ENCODE peak calls at places on chromosomes 6 and 20, in nine cellular contexts. K is NCI-H748 treated with DMSO at 0.1 percent for 48 hours; A is RPMI7951; S is activated naive CD4-positive, alpha-beta T cell treated with anti-CD3 and anti-CD28 coated beads, Interleukin-2, amount 50 U/mL, for 72 hours; D is erythroblast; Z is HS-5; H is neural progenitor cell; R is C1 segment of cervical spinal cord; C is stimulated activated CD4-positive, alpha-beta T cell treated with anti-CD3 and anti-CD28 coated beads, Interleukin-4, amount 100 ng/mL, for 1 hour. T is an unnamed sample.

GRCh38 chr6:1382883-1383728 is 6.3 kb upstream of the FOXF2 start:
- DNase-seq in D (no peak), Z (no peak), S (no peak), K (no peak), A (no peak), C (no peak), R (no peak), H (peak), T (no peak)

GRCh38 chr6:13615802-13616140 is 636 bp downstream of the NOL7 start:
- DNase-seq in C (peak), K (peak), Z (no peak), S (peak), H (peak), R (no peak), A (peak), D (peak), T (peak)

GRCh38 chr6:36839819-36840379 is 655 bp upstream of the CPNE5 start:
- DNase-seq in Z (no peak), A (no peak), H (peak), K (no peak), S (no peak), R (no peak), D (peak), C (peak), T (peak)

GRCh38 chr6:38973178-38974057 is 75.2 kb upstream of the GLP1R start:
- DNase-seq in H (peak), A (peak), C (no peak), S (no peak), Z (peak), R (no peak), K (peak), D (peak), T (no peak)

GRCh38 chr6:41092421-41093140 is 19.8 kb downstream of the NFYA start:
- DNase-seq in A (peak), C (no peak), Z (no peak), D (peak), H (no peak), S (no peak), K (peak), R (no peak), T (no peak)

GRCh38 chr6:149060300-149060984 is 257.1 kb upstream of the TAB2 start:
- DNase-seq in R (no peak), Z (no peak), A (no peak), K (peak), S (peak), H (no peak), D (peak), C (peak), T (peak)

GRCh38 chr6:125114248-125114858 is 39.2 kb upstream of the TPD52L1 start:
- DNase-seq in D (peak), A (peak), R (peak), K (peak), S (no peak), H (peak), C (peak), Z (no peak), T (no peak)

GRCh38 chr6:139243531-139243930 is 48.3 kb downstream of the TXLNB start:
- DNase-seq in C (no peak), Z (no peak), D (no peak), H (no peak), S (no peak), A (no peak), R (no peak), K (no peak), T (no peak)

GRCh38 chr6:159098636-159099106 is 53.9 kb upstream of the TAGAP start:
- DNase-seq in K (no peak), C (peak), A (no peak), D (no peak), H (no peak), S (peak), R (no peak), Z (no peak), T (peak)

GRCh38 chr6:3749991-3750323 is 1.6 kb downstream of the PXDC1 start:
- DNase-seq in H (no peak), Z (no peak), A (peak), D (no peak), S (no peak), R (no peak), K (no peak), C (no peak), T (no peak)

GRCh38 chr6:107554326-107554725 is 64.4 kb downstream of the SOBP start:
- DNase-seq in D (no peak), K (no peak), A (no peak), H (no peak), S (no peak), C (no peak), Z (no peak), R (no peak), T (no peak)

GRCh38 chr6:88712243-88712936 is 251.0 kb downstream of the RNGTT start:
- DNase-seq in D (no peak), C (no peak), S (no peak), K (no peak), R (no peak), Z (no peak), A (no peak), H (no peak), T (no peak)

GRCh38 chr20:37956099-37956498 is 53.2 kb downstream of the VSTM2L start:
- DNase-seq in S (no peak), Z (no peak), A (peak), C (no peak), D (no peak), K (peak), R (no peak), H (no peak), T (no peak)

GRCh38 chr6:109979033-109979921 is 1.2 kb downstream of the GPR6 start:
- DNase-seq in D (no peak), C (no peak), R (no peak), K (no peak), S (no peak), A (no peak), H (peak), Z (no peak), T (no peak)

GRCh38 chr20:48750941-48751620 is 76.7 kb downstream of the PREX1 start:
- DNase-seq in Z (no peak), C (peak), A (no peak), D (no peak), H (peak), K (peak), R (no peak), S (no peak), T (no peak)

GRCh38 chr20:7984192-7984591 is 35.4 kb downstream of the TMX4 start:
- DNase-seq in S (no peak), C (no peak), D (no peak), H (peak), K (no peak), R (no peak), A (no peak), Z (no peak), T (no peak)

GRCh38 chr20:36384022-36384619 is 78.0 kb downstream of the DLGAP4 start:
- DNase-seq in H (peak), C (peak), A (peak), K (no peak), R (no peak), Z (no peak), S (no peak), D (peak), T (no peak)

GRCh38 chr20:2281563-2281962 is 14.2 kb upstream of the TGM3 start:
- DNase-seq in A (no peak), Z (no peak), K (no peak), D (no peak), S (no peak), H (no peak), C (no peak), R (no peak), T (no peak)

T was measured in activated gamma-delta T cell.